ENCODE peak calls at places on chromosomes 11 and 22, in six cellular contexts. One of them, this sample, is unnamed.

GRCh38 chr22:25402501-25403283 is 161.8 kb upstream of the GRK3 start:
- DNase-seq in effector memory CD4-positive, alpha-beta T cell: no peak
- DNase-seq in T-helper 17 cell: no peak
- DNase-seq in NB4: no peak
- DNase-seq in lung microvascular endothelial cell: peak
- DNase-seq in SK-MEL-5: no peak
- DNase-seq in this sample: no peak

GRCh38 chr22:50017701-50018224 is 5.2 kb upstream of the IL17REL start:
- DNase-seq in effector memory CD4-positive, alpha-beta T cell: no peak
- DNase-seq in T-helper 17 cell: no peak
- DNase-seq in NB4: no peak
- DNase-seq in lung microvascular endothelial cell: no peak
- DNase-seq in SK-MEL-5: no peak
- DNase-seq in this sample: no peak

GRCh38 chr11:68008381-68009337 is 1.5 kb upstream of the ALDH3B1 start:
- DNase-seq in effector memory CD4-positive, alpha-beta T cell: no peak
- DNase-seq in T-helper 17 cell: no peak
- DNase-seq in NB4: peak
- DNase-seq in lung microvascular endothelial cell: peak
- DNase-seq in SK-MEL-5: no peak
- DNase-seq in this sample: no peak

GRCh38 chr11:114340311-114341131 is 44.3 kb downstream of the NNMT start:
- DNase-seq in effector memory CD4-positive, alpha-beta T cell: no peak
- DNase-seq in T-helper 17 cell: no peak
- DNase-seq in NB4: peak
- DNase-seq in lung microvascular endothelial cell: peak
- DNase-seq in SK-MEL-5: peak
- DNase-seq in this sample: peak

GRCh38 chr11:120978701-120979100 is 45.2 kb upstream of the TBCEL start:
- DNase-seq in effector memory CD4-positive, alpha-beta T cell: no peak
- DNase-seq in T-helper 17 cell: no peak
- DNase-seq in NB4: no peak
- DNase-seq in lung microvascular endothelial cell: no peak
- DNase-seq in SK-MEL-5: no peak
- DNase-seq in this sample: no peak

GRCh38 chr11:44680982-44681597 is 45.7 kb upstream of the TSPAN18 start:
- DNase-seq in effector memory CD4-positive, alpha-beta T cell: peak
- DNase-seq in T-helper 17 cell: no peak
- DNase-seq in NB4: no peak
- DNase-seq in lung microvascular endothelial cell: no peak
- DNase-seq in SK-MEL-5: no peak
- DNase-seq in this sample: no peak

GRCh38 chr22:26888887-26889286 is 231.5 kb downstream of the MIAT start:
- DNase-seq in effector memory CD4-positive, alpha-beta T cell: no peak
- DNase-seq in T-helper 17 cell: no peak
- DNase-seq in NB4: no peak
- DNase-seq in lung microvascular endothelial cell: no peak
- DNase-seq in SK-MEL-5: no peak
- DNase-seq in this sample: no peak

GRCh38 chr22:24697671-24698082 is 76.8 kb downstream of the PIWIL3 start:
- DNase-seq in effector memory CD4-positive, alpha-beta T cell: no peak
- DNase-seq in T-helper 17 cell: no peak
- DNase-seq in NB4: no peak
- DNase-seq in lung microvascular endothelial cell: peak
- DNase-seq in SK-MEL-5: peak
- DNase-seq in this sample: no peak

GRCh38 chr22:39266398-39267030 is 21.7 kb upstream of the PDGFB start:
- DNase-seq in effector memory CD4-positive, alpha-beta T cell: no peak
- DNase-seq in T-helper 17 cell: no peak
- DNase-seq in NB4: peak
- DNase-seq in lung microvascular endothelial cell: no peak
- DNase-seq in SK-MEL-5: no peak
- DNase-seq in this sample: no peak

GRCh38 chr11:123806249-123806648 is at the start of gene OR6M1:
- DNase-seq in effector memory CD4-positive, alpha-beta T cell: no peak
- DNase-seq in T-helper 17 cell: no peak
- DNase-seq in NB4: no peak
- DNase-seq in lung microvascular endothelial cell: no peak
- DNase-seq in SK-MEL-5: no peak
- DNase-seq in this sample: no peak

GRCh38 chr22:23574877-23575276 is 5.2 kb downstream of the IGLL1 start:
- DNase-seq in effector memory CD4-positive, alpha-beta T cell: no peak
- DNase-seq in T-helper 17 cell: no peak
- DNase-seq in NB4: no peak
- DNase-seq in lung microvascular endothelial cell: no peak
- DNase-seq in SK-MEL-5: no peak
- DNase-seq in this sample: no peak

GRCh38 chr22:18954941-18955571 is 19.0 kb upstream of the PRODH start:
- DNase-seq in effector memory CD4-positive, alpha-beta T cell: no peak
- DNase-seq in T-helper 17 cell: peak
- DNase-seq in NB4: no peak
- DNase-seq in lung microvascular endothelial cell: no peak
- DNase-seq in SK-MEL-5: no peak
- DNase-seq in this sample: no peak

GRCh38 chr11:7571640-7572000 is 57.8 kb downstream of the PPFIBP2 start:
- DNase-seq in effector memory CD4-positive, alpha-beta T cell: no peak
- DNase-seq in T-helper 17 cell: no peak
- DNase-seq in NB4: peak
- DNase-seq in lung microvascular endothelial cell: peak
- DNase-seq in SK-MEL-5: peak
- DNase-seq in this sample: peak

GRCh38 chr11:130449996-130450419 is 1.6 kb downstream of the ADAMTS15 start:
- DNase-seq in effector memory CD4-positive, alpha-beta T cell: no peak
- DNase-seq in T-helper 17 cell: no peak
- DNase-seq in NB4: peak
- DNase-seq in lung microvascular endothelial cell: peak
- DNase-seq in SK-MEL-5: no peak
- DNase-seq in this sample: no peak

GRCh38 chr11:72244317-72245231 is 598 bp upstream of the PHOX2A start:
- DNase-seq in effector memory CD4-positive, alpha-beta T cell: no peak
- DNase-seq in T-helper 17 cell: no peak
- DNase-seq in NB4: no peak
- DNase-seq in lung microvascular endothelial cell: no peak
- DNase-seq in SK-MEL-5: no peak
- DNase-seq in this sample: no peak

GRCh38 chr22:40329466-40329865 is 16.8 kb upstream of the ADSL start:
- DNase-seq in effector memory CD4-positive, alpha-beta T cell: no peak
- DNase-seq in T-helper 17 cell: no peak
- DNase-seq in NB4: no peak
- DNase-seq in lung microvascular endothelial cell: no peak
- DNase-seq in SK-MEL-5: no peak
- DNase-seq in this sample: no peak

GRCh38 chr22:37631448-37632173 is 7.9 kb upstream of the SH3BP1 start:
- DNase-seq in effector memory CD4-positive, alpha-beta T cell: no peak
- DNase-seq in T-helper 17 cell: no peak
- DNase-seq in NB4: no peak
- DNase-seq in lung microvascular endothelial cell: peak
- DNase-seq in SK-MEL-5: no peak
- DNase-seq in this sample: no peak

GRCh38 chr11:2196970-2197770 is 25.6 kb upstream of the TH start:
- DNase-seq in effector memory CD4-positive, alpha-beta T cell: peak
- DNase-seq in T-helper 17 cell: peak
- DNase-seq in NB4: peak
- DNase-seq in lung microvascular endothelial cell: peak
- DNase-seq in SK-MEL-5: peak
- DNase-seq in this sample: no peak

GRCh38 chr11:19220903-19221682 is 19.3 kb upstream of the CSRP3 start:
- DNase-seq in effector memory CD4-positive, alpha-beta T cell: no peak
- DNase-seq in T-helper 17 cell: no peak
- DNase-seq in NB4: no peak
- DNase-seq in lung microvascular endothelial cell: no peak
- DNase-seq in SK-MEL-5: no peak
- DNase-seq in this sample: peak

GRCh38 chr22:29798801-29799200 is 31.6 kb downstream of the UQCR10 start:
- DNase-seq in effector memory CD4-positive, alpha-beta T cell: no peak
- DNase-seq in T-helper 17 cell: no peak
- DNase-seq in NB4: no peak
- DNase-seq in lung microvascular endothelial cell: no peak
- DNase-seq in SK-MEL-5: no peak
- DNase-seq in this sample: no peak

GRCh38 chr22:23272371-23272770 is 92.1 kb downstream of the BCR start:
- DNase-seq in effector memory CD4-positive, alpha-beta T cell: no peak
- DNase-seq in T-helper 17 cell: no peak
- DNase-seq in NB4: no peak
- DNase-seq in lung microvascular endothelial cell: no peak
- DNase-seq in SK-MEL-5: no peak
- DNase-seq in this sample: no peak

GRCh38 chr22:47115921-47116320 is 353.5 kb downstream of the TBC1D22A start:
- DNase-seq in effector memory CD4-positive, alpha-beta T cell: no peak
- DNase-seq in T-helper 17 cell: no peak
- DNase-seq in NB4: no peak
- DNase-seq in lung microvascular endothelial cell: no peak
- DNase-seq in SK-MEL-5: no peak
- DNase-seq in this sample: no peak

GRCh38 chr11:6390718-6391547 is 659 bp downstream of the SMPD1 start:
- DNase-seq in effector memory CD4-positive, alpha-beta T cell: no peak
- DNase-seq in T-helper 17 cell: no peak
- DNase-seq in NB4: no peak
- DNase-seq in lung microvascular endothelial cell: no peak
- DNase-seq in SK-MEL-5: no peak
- DNase-seq in this sample: no peak

GRCh38 chr11:16741473-16741872 is 3.0 kb downstream of the C11orf58 start:
- DNase-seq in effector memory CD4-positive, alpha-beta T cell: no peak
- DNase-seq in T-helper 17 cell: no peak
- DNase-seq in NB4: no peak
- DNase-seq in lung microvascular endothelial cell: no peak
- DNase-seq in SK-MEL-5: no peak
- DNase-seq in this sample: no peak

GRCh38 chr11:28461338-28461737 is 353.1 kb downstream of the METTL15 start:
- DNase-seq in effector memory CD4-positive, alpha-beta T cell: no peak
- DNase-seq in T-helper 17 cell: no peak
- DNase-seq in NB4: no peak
- DNase-seq in lung microvascular endothelial cell: no peak
- DNase-seq in SK-MEL-5: no peak
- DNase-seq in this sample: no peak

GRCh38 chr11:68661697-68662603 is 22.4 kb upstream of the GAL start:
- DNase-seq in effector memory CD4-positive, alpha-beta T cell: no peak
- DNase-seq in T-helper 17 cell: no peak
- DNase-seq in NB4: no peak
- DNase-seq in lung microvascular endothelial cell: no peak
- DNase-seq in SK-MEL-5: no peak
- DNase-seq in this sample: no peak

GRCh38 chr11:132187814-132188213 is 817.4 kb downstream of the NTM start:
- DNase-seq in effector memory CD4-positive, alpha-beta T cell: no peak
- DNase-seq in T-helper 17 cell: no peak
- DNase-seq in NB4: no peak
- DNase-seq in lung microvascular endothelial cell: no peak
- DNase-seq in SK-MEL-5: no peak
- DNase-seq in this sample: no peak

GRCh38 chr11:74162688-74163467 is 7.9 kb downstream of the C2CD3 start:
- DNase-seq in effector memory CD4-positive, alpha-beta T cell: no peak
- DNase-seq in T-helper 17 cell: no peak
- DNase-seq in NB4: no peak
- DNase-seq in lung microvascular endothelial cell: no peak
- DNase-seq in SK-MEL-5: no peak
- DNase-seq in this sample: no peak

GRCh38 chr11:13327421-13327820 is 49.8 kb downstream of the BMAL1 start:
- DNase-seq in effector memory CD4-positive, alpha-beta T cell: no peak
- DNase-seq in T-helper 17 cell: no peak
- DNase-seq in NB4: no peak
- DNase-seq in lung microvascular endothelial cell: peak
- DNase-seq in SK-MEL-5: no peak
- DNase-seq in this sample: no peak

GRCh38 chr11:85481862-85482261 is 145.3 kb downstream of the DLG2 start:
- DNase-seq in effector memory CD4-positive, alpha-beta T cell: no peak
- DNase-seq in T-helper 17 cell: no peak
- DNase-seq in NB4: no peak
- DNase-seq in lung microvascular endothelial cell: no peak
- DNase-seq in SK-MEL-5: no peak
- DNase-seq in this sample: no peak

GRCh38 chr22:27973851-27974250 is 54.8 kb upstream of the PITPNB start:
- DNase-seq in effector memory CD4-positive, alpha-beta T cell: no peak
- DNase-seq in T-helper 17 cell: no peak
- DNase-seq in NB4: no peak
- DNase-seq in lung microvascular endothelial cell: no peak
- DNase-seq in SK-MEL-5: no peak
- DNase-seq in this sample: no peak

GRCh38 chr11:106249857-106250256 is 172.4 kb downstream of the AASDHPPT start:
- DNase-seq in effector memory CD4-positive, alpha-beta T cell: no peak
- DNase-seq in T-helper 17 cell: no peak
- DNase-seq in NB4: no peak
- DNase-seq in lung microvascular endothelial cell: no peak
- DNase-seq in SK-MEL-5: no peak
- DNase-seq in this sample: no peak